ENCODE peak calls at places on chromosomes 5 and 9, in eight cellular contexts. H, L, I, B, Z, J, N and Y are unnamed samples.

GRCh38 chr9:137269231-137269772 is 8.2 kb upstream of the TOR4A start:
- DNase-seq in H (no peak), L (no peak), I (peak), B (no peak), Z (no peak), J (no peak), N (peak), Y (peak)

GRCh38 chr5:176373100-176373818 is 8.0 kb downstream of the ARL10 start:
- DNase-seq in H (no peak), L (no peak), I (no peak), B (no peak), Z (no peak), J (no peak), N (no peak), Y (peak)

GRCh38 chr9:114235113-114235589 is 79.8 kb downstream of the COL27A1 start:
- DNase-seq in H (no peak), L (no peak), I (no peak), B (no peak), Z (no peak), J (peak), N (peak), Y (peak)

GRCh38 chr5:173721259-173722232 is 105.1 kb upstream of the BOD1 start:
- DNase-seq in H (peak), L (no peak), I (peak), B (no peak), Z (no peak), J (no peak), N (no peak), Y (no peak)

GRCh38 chr5:143516249-143516648 is 112.8 kb upstream of the NR3C1 start:
- DNase-seq in H (no peak), L (no peak), I (no peak), B (no peak), Z (no peak), J (no peak), N (no peak), Y (no peak)

GRCh38 chr5:73592546-73592945 is 27.0 kb downstream of the UTP15 start:
- DNase-seq in H (no peak), L (no peak), I (no peak), B (no peak), Z (no peak), J (no peak), N (peak), Y (no peak)

GRCh38 chr5:34913072-34913471 is 2.2 kb downstream of the RAD1 start:
- DNase-seq in H (no peak), L (no peak), I (no peak), B (no peak), Z (peak), J (no peak), N (peak), Y (no peak)

GRCh38 chr5:121919091-121919490 is 42.7 kb upstream of the SRFBP1 start:
- DNase-seq in H (no peak), L (no peak), I (no peak), B (no peak), Z (no peak), J (no peak), N (no peak), Y (no peak)

GRCh38 chr5:111755942-111756353 is 1.0 kb downstream of the NREP start:
- DNase-seq in H (no peak), L (no peak), I (no peak), B (no peak), Z (no peak), J (peak), N (no peak), Y (no peak)

GRCh38 chr9:109440797-109441287 is 57.3 kb downstream of the PTPN3 start:
- DNase-seq in H (peak), L (peak), I (peak), B (peak), Z (peak), J (peak), N (peak), Y (peak)

GRCh38 chr5:157603333-157604190 is 28.0 kb upstream of the ADAM19 start:
- DNase-seq in H (no peak), L (peak), I (peak), B (no peak), Z (peak), J (no peak), N (peak), Y (no peak)